ENCODE peak calls at places on chromosome X, in eight cellular contexts. K, Y, D, H, B, G, M and J are unnamed samples.

GRCh38 chrX:110462957-110463356 is 104.3 kb downstream of the RTL9 start:
- DNase-seq in H (no peak), B (no peak), M (no peak), K (no peak), G (no peak), D (no peak), Y (no peak), J (no peak)

GRCh38 chrX:40663880-40664630 is 16.7 kb upstream of the CXorf38 start:
- DNase-seq in B (peak; percentile 75), K (no peak), D (no peak), M (peak; percentile 42), G (peak; percentile 70), H (no peak), Y (peak; percentile 42), J (no peak)

GRCh38 chrX:110108381-110108796 is 105.5 kb downstream of the TMEM164 start:
- DNase-seq in M (no peak), K (no peak), H (no peak), B (no peak), D (no peak), Y (peak; percentile 70), G (peak; percentile 15), J (no peak)

GRCh38 chrX:80139564-80139963 is 125.0 kb downstream of the TBX22 start:
- DNase-seq in D (no peak), K (no peak), G (no peak), B (no peak), M (no peak), H (no peak), Y (no peak), J (no peak)

GRCh38 chrX:69616520-69617203 is 749 bp downstream of the EDA start:
- DNase-seq in H (no peak), D (peak; percentile 18), K (no peak), G (no peak), Y (no peak), B (peak; percentile 36), M (no peak), J (no peak)

GRCh38 chrX:63581390-63581789 is 203.6 kb downstream of the ARHGEF9 start:
- DNase-seq in H (no peak), D (no peak), K (no peak), B (peak; percentile 81), Y (no peak), M (no peak), G (no peak), J (no peak)

GRCh38 chrX:23503835-23504539 is 163.3 kb upstream of the PRDX4 start:
- DNase-seq in H (no peak), Y (peak; percentile 73), G (peak; percentile 51), K (no peak), B (peak; percentile 78), M (peak; percentile 60), D (no peak), J (no peak)

GRCh38 chrX:41670108-41670507 is 18.7 kb upstream of the GPR34 start:
- DNase-seq in H (no peak), B (no peak), Y (no peak), G (peak; percentile 5), K (no peak), M (peak; percentile 2), D (no peak), J (no peak)

GRCh38 chrX:55710701-55711100 is 6.8 kb upstream of the RRAGB start:
- DNase-seq in G (peak; percentile 66), H (no peak), B (no peak), D (no peak), M (peak; percentile 50), Y (peak; percentile 17), K (no peak), J (no peak)

GRCh38 chrX:29308726-29309125 is 721.5 kb downstream of the IL1RAPL1 start:
- DNase-seq in M (no peak), D (no peak), Y (no peak), B (peak; percentile 24), H (no peak), K (no peak), G (no peak), J (no peak)

GRCh38 chrX:97315939-97316338 is 432.2 kb downstream of the RPA4 start:
- DNase-seq in K (no peak), H (no peak), B (peak; percentile 46), D (no peak), M (no peak), G (no peak), Y (no peak), J (no peak)

GRCh38 chrX:70289793-70290770 is at the start of the genes KIF4A and PDZD11:
- DNase-seq in B (peak; percentile 80), D (peak; percentile 68), H (no peak), Y (peak; percentile 79), G (peak; percentile 75), M (peak; percentile 78), K (peak; percentile 91), J (peak; percentile 34)

GRCh38 chrX:71143508-71143907 is 1.1 kb upstream of the NLGN3 start:
- DNase-seq in H (no peak), G (peak; percentile 29), Y (peak; percentile 59), B (no peak), M (peak; percentile 7), D (peak; percentile 58), K (no peak), J (peak; percentile 31)

GRCh38 chrX:30246769-30247489 is at the start of gene MAGEB1:
- DNase-seq in K (no peak), M (no peak), B (peak; percentile 78), H (no peak), G (no peak), Y (no peak), D (no peak), J (no peak)

GRCh38 chrX:42175843-42176242 is 252.5 kb upstream of the CASK start:
- DNase-seq in H (no peak), Y (no peak), B (no peak), D (no peak), M (no peak), G (no peak), K (no peak), J (no peak)

GRCh38 chrX:154505726-154506125 is 10.3 kb downstream of the FAM3A start:
- DNase-seq in D (no peak), G (peak; percentile 49), Y (peak; percentile 49), K (peak; percentile 4), H (no peak), B (no peak), M (peak; percentile 63), J (no peak)

GRCh38 chrX:45323387-45323786 is 122.7 kb upstream of the DIPK2B start:
- DNase-seq in M (no peak), K (no peak), H (no peak), B (no peak), Y (no peak), D (no peak), G (no peak), J (no peak)

GRCh38 chrX:153766098-153766817 is 2.2 kb downstream of the PLXNB3 start:
- DNase-seq in Y (peak; percentile 67), G (peak; percentile 47), B (peak; percentile 36), K (peak; percentile 39), D (peak; percentile 44), M (peak; percentile 62), H (peak; percentile 3), J (no peak)

GRCh38 chrX:38151426-38151825 is 69.2 kb downstream of the SRPX start:
- DNase-seq in D (no peak), Y (no peak), M (no peak), H (peak; percentile 54), B (no peak), G (peak; percentile 78), K (no peak), J (no peak)

GRCh38 chrX:53089224-53089842 is 4.6 kb upstream of the KANTR start:
- DNase-seq in Y (peak; percentile 67), K (peak; percentile 70), M (peak; percentile 46), D (peak; percentile 48), H (no peak), G (peak; percentile 63), B (no peak), J (no peak)

GRCh38 chrX:153649915-153650782 is 3.1 kb downstream of the DUSP9 start:
- DNase-seq in Y (no peak), H (no peak), K (no peak), B (peak; percentile 19), M (no peak), D (peak; percentile 6), G (no peak), J (no peak)

GRCh38 chrX:67503453-67503852 is 40.4 kb upstream of the AR start:
- DNase-seq in Y (no peak), G (no peak), H (no peak), K (no peak), D (no peak), B (no peak), M (no peak), J (no peak)

GRCh38 chrX:67500617-67501016 is 43.2 kb upstream of the AR start:
- DNase-seq in Y (no peak), B (no peak), G (no peak), M (no peak), H (no peak), D (no peak), K (no peak), J (no peak)

GRCh38 chrX:67503004-67503403 is 40.8 kb upstream of the AR start:
- DNase-seq in Y (no peak), H (no peak), K (no peak), B (no peak), G (no peak), D (no peak), M (no peak), J (no peak)
- TF ChIP-seq CTCF in Y (no peak), H (no peak), K (no peak), B (no peak), G (no peak), D (no peak), M (no peak), J (no peak)

GRCh38 chrX:16671005-16671404 is 21.0 kb downstream of the S100G start:
- DNase-seq in M (no peak), G (peak; percentile 76), H (no peak), B (no peak), K (peak; percentile 54), D (no peak), Y (peak; percentile 69), J (no peak)
- TF ChIP-seq CTCF in M (peak; percentile 64), G (peak; percentile 49), H (peak; percentile 12), B (peak; percentile 74), K (peak; percentile 10), D (no peak), Y (peak; percentile 24), J (no peak)

DNA sequence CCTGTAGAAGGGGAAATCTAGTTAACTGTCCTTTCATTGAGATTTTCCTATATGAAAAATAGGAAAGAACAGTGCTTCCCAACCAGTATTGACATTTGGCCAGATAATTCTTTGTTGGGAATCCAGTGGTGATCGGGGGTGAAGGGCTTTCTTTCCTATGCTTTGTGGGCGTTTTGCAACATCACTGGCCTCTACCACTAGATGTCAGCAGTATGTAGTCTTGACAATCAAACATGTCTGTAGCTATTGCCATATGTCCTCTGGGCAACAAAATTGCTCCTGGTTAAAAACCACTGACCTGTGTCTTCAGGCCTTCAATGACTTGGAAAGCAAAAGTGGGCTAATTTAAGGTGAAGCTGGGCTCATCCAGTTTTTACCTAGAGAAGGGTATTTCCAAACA is 658.5 kb downstream of the DACH2 start:
- DNase-seq in Y (peak; percentile 10), D (no peak), K (peak; percentile 20), M (no peak), H (no peak), B (peak; percentile 28), G (no peak), J (no peak)
- TF ChIP-seq CTCF in Y (no peak), D (no peak), K (peak; percentile 61), M (peak; percentile 14), H (no peak), B (peak; percentile 77), G (no peak), J (no peak)

DNA sequence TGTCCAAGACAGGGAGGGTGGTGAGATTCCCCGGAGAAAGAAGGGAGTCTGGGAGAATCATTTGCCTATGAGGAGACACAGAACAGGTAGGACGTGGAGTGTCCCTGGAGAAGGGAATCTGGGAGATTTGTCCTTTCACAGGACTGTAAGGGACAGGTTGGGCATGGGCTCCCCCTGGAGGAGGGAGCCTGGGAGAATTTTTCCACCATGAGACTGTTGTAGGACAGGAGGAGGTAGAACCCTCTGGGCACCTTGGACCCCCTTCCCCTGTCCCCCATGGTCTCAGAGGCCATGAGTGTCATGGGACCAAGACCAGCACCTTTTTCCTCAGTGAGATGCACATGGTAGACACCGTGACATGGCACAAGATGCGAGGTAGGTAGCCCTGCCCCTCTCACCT is 2.8 kb downstream of the PORCN start:
- DNase-seq in Y (no peak), D (no peak), K (no peak), G (no peak), B (no peak), M (no peak), H (no peak), J (no peak)
- TF ChIP-seq CTCF in Y (peak; percentile 39), D (no peak), K (peak; percentile 37), G (peak; percentile 52), B (peak; percentile 47), M (peak; percentile 62), H (peak; percentile 45), J (no peak)